ENCODE peak calls at places on chromosomes 6 and 20, in eight cellular contexts. W is memory B cell; Q is stimulated activated CD8-positive, alpha-beta memory T cell treated with anti-CD3 and anti-CD28 coated beads, Interleukin-7, amount 100 ng/mL, for 4 hours; G is NCI-H1092; T is aorta; Z is pons; Y is AG10803; L is GM13976. O is an unnamed sample.

GRCh38 chr6:44035621-44036020 is 91.6 kb downstream of the MRPL14 start:
- DNase-seq in W (no peak), Q (no peak), G (no peak), T (peak), Z (no peak), Y (peak), L (no peak), O (no peak)

GRCh38 chr20:56783826-56784225 is 154.7 kb downstream of the TFAP2C start:
- DNase-seq in W (no peak), Q (no peak), G (no peak), T (no peak), Z (no peak), Y (no peak), L (no peak), O (no peak)

GRCh38 chr6:39100358-39100757 is 14.6 kb downstream of the SAYSD1 start:
- DNase-seq in W (no peak), Q (no peak), G (no peak), T (no peak), Z (no peak), Y (no peak), L (no peak), O (no peak)

GRCh38 chr20:38723982-38724602 is at the start of gene SLC32A1:
- DNase-seq in W (no peak), Q (no peak), G (no peak), T (no peak), Z (no peak), Y (no peak), L (peak), O (peak)

GRCh38 chr6:9890469-9890868 is 524.4 kb downstream of the TFAP2A start:
- DNase-seq in W (no peak), Q (no peak), G (no peak), T (no peak), Z (no peak), Y (no peak), L (no peak), O (no peak)

GRCh38 chr20:54189630-54190029 is 15.8 kb upstream of the CYP24A1 start:
- DNase-seq in W (no peak), Q (no peak), G (no peak), T (no peak), Z (no peak), Y (no peak), L (no peak), O (no peak)

GRCh38 chr6:1514078-1514477 is 95.6 kb upstream of the FOXC1 start:
- DNase-seq in W (no peak), Q (no peak), G (no peak), T (no peak), Z (no peak), Y (no peak), L (no peak), O (no peak)

GRCh38 chr6:42224222-42225042 is 6.8 kb upstream of the MRPS10 start:
- DNase-seq in W (no peak), Q (no peak), G (no peak), T (no peak), Z (no peak), Y (peak), L (peak), O (no peak)

GRCh38 chr6:11307226-11307625 is 74.8 kb upstream of the NEDD9 start:
- DNase-seq in W (no peak), Q (no peak), G (no peak), T (no peak), Z (no peak), Y (no peak), L (no peak), O (no peak)

GRCh38 chr6:36867471-36868224 is 7.0 kb downstream of the PPIL1 start:
- DNase-seq in W (no peak), Q (no peak), G (no peak), T (no peak), Z (no peak), Y (no peak), L (no peak), O (no peak)

GRCh38 chr20:986733-987355 is 15.3 kb downstream of the RSPO4 start:
- DNase-seq in W (no peak), Q (no peak), G (no peak), T (no peak), Z (no peak), Y (no peak), L (no peak), O (no peak)

GRCh38 chr6:146282837-146283236 is 254.0 kb downstream of the GRM1 start:
- DNase-seq in W (no peak), Q (no peak), G (no peak), T (no peak), Z (no peak), Y (no peak), L (no peak), O (no peak)

GRCh38 chr6:27592107-27592480 is 119.2 kb upstream of the ZNF184 start:
- DNase-seq in W (no peak), Q (no peak), G (no peak), T (no peak), Z (no peak), Y (no peak), L (no peak), O (no peak)

GRCh38 chr20:21389368-21389767 is 8.0 kb downstream of the NKX2-4 start:
- DNase-seq in W (no peak), Q (no peak), G (no peak), T (no peak), Z (no peak), Y (peak), L (no peak), O (no peak)

GRCh38 chr6:16985484-16986284 is 116.2 kb upstream of the STMND1 start:
- DNase-seq in W (no peak), Q (no peak), G (no peak), T (no peak), Z (no peak), Y (peak), L (no peak), O (no peak)

GRCh38 chr6:142568857-142569597 is 267.2 kb downstream of the ADGRG6 start:
- DNase-seq in W (no peak), Q (no peak), G (no peak), T (no peak), Z (no peak), Y (peak), L (no peak), O (no peak)

GRCh38 chr6:6169141-6169540 is 151.3 kb downstream of the F13A1 start:
- DNase-seq in W (no peak), Q (no peak), G (no peak), T (no peak), Z (no peak), Y (no peak), L (no peak), O (no peak)

GRCh38 chr6:95094751-95095150 is 482.6 kb upstream of the MANEA start:
- DNase-seq in W (no peak), Q (no peak), G (no peak), T (no peak), Z (no peak), Y (peak), L (no peak), O (no peak)

GRCh38 chr6:40804905-40805304 is 217.7 kb upstream of the LRFN2 start:
- DNase-seq in W (no peak), Q (no peak), G (no peak), T (no peak), Z (no peak), Y (no peak), L (no peak), O (no peak)

GRCh38 chr6:14726816-14727493 is 518.9 kb upstream of the JARID2 start:
- DNase-seq in W (no peak), Q (no peak), G (no peak), T (no peak), Z (no peak), Y (peak), L (no peak), O (no peak)

GRCh38 chr20:103456-103855 is 16.0 kb downstream of the DEFB125 start:
- DNase-seq in W (no peak), Q (no peak), G (no peak), T (no peak), Z (no peak), Y (no peak), L (no peak), O (no peak)

GRCh38 chr6:13172294-13172693 is 156.0 kb downstream of the TBC1D7 start:
- DNase-seq in W (no peak), Q (no peak), G (no peak), T (no peak), Z (no peak), Y (no peak), L (no peak), O (no peak)

O was measured in germinal center.